ENCODE peak calls at places on chromosomes 16 and 17, in ten cellular contexts. B is esophagus squamous epithelium, D is cardiac muscle cell, X is A549, S is BE2C, C is WERI-Rb-1, H is lower lobe of right lung, J is GM06990, L is ascending aorta, Y is Peyer's patch. F is an unnamed sample.

GRCh38 chr17:27407916-27408846 is 48.1 kb upstream of the KSR1 start:
- DNase-seq in H (no peak), S (no peak), L (no peak), X (peak; percentile 33), D (peak; percentile 83), Y (no peak), C (no peak), J (no peak), B (no peak), F (peak; percentile 83)

GRCh38 chr17:81453049-81453448 is 57.8 kb downstream of the BAHCC1 start:
- DNase-seq in D (no peak), Y (no peak), X (no peak), J (no peak), L (no peak), C (no peak), B (no peak), H (no peak), S (no peak), F (no peak)

GRCh38 chr16:85847681-85848601 is 48.4 kb downstream of the COX4I1 start:
- DNase-seq in H (no peak), D (no peak), C (no peak), B (no peak), L (peak; percentile 49), S (no peak), J (no peak), Y (no peak), X (no peak), F (no peak)

GRCh38 chr17:39281806-39282205 is 56.1 kb upstream of the STAC2 start:
- DNase-seq in H (no peak), B (no peak), J (no peak), D (peak; percentile 26), C (no peak), Y (no peak), S (no peak), L (no peak), X (no peak), F (peak; percentile 35)

GRCh38 chr17:2034157-2034556 is 4.2 kb downstream of the DPH1 start:
- DNase-seq in L (no peak), X (no peak), C (peak; percentile 60), H (no peak), Y (no peak), B (no peak), D (peak; percentile 69), J (no peak), S (no peak), F (no peak)

GRCh38 chr17:35731239-35731931 is at the start of gene RASL10B:
- DNase-seq in S (peak; percentile 82), Y (no peak), D (peak; percentile 62), C (peak; percentile 82), X (no peak), H (peak; percentile 60), B (no peak), L (peak; percentile 86), J (no peak), F (peak; percentile 56)

GRCh38 chr17:48601184-48601527 is 3.6 kb downstream of the HOXB6 start:
- DNase-seq in L (no peak), S (no peak), Y (no peak), D (no peak), H (no peak), B (no peak), J (no peak), X (no peak), C (no peak), F (no peak)

GRCh38 chr16:79751785-79752184 is 151.2 kb upstream of the MAF start:
- DNase-seq in H (no peak), J (no peak), L (peak; percentile 82), B (no peak), C (no peak), D (peak; percentile 65), Y (no peak), S (no peak), X (no peak), F (peak; percentile 82)

GRCh38 chr16:81127051-81127450 is 30.9 kb upstream of the GCSH start:
- DNase-seq in S (no peak), B (no peak), D (no peak), Y (no peak), X (no peak), L (no peak), C (no peak), J (no peak), H (no peak), F (no peak)

GRCh38 chr17:27569257-27569722 is 61.7 kb upstream of the LGALS9 start:
- DNase-seq in J (peak; percentile 74), S (peak; percentile 53), B (no peak), D (peak; percentile 39), Y (peak; percentile 27), C (peak; percentile 71), X (peak; percentile 65), L (no peak), H (peak; percentile 63), F (peak; percentile 43)

GRCh38 chr17:76529224-76529642 is 8.3 kb downstream of the CYGB start:
- DNase-seq in X (no peak), S (peak; percentile 71), J (peak; percentile 35), L (peak; percentile 91), Y (no peak), B (no peak), H (peak; percentile 80), C (no peak), D (peak; percentile 95), F (peak; percentile 96)

GRCh38 chr16:15810411-15810810 is 46.4 kb downstream of the MYH11 start:
- DNase-seq in D (no peak), Y (no peak), S (no peak), L (no peak), B (no peak), H (no peak), X (no peak), J (no peak), C (no peak), F (no peak)

GRCh38 chr17:4945176-4945943 is 3.0 kb downstream of the PFN1 start:
- DNase-seq in C (peak; percentile 50), J (peak; percentile 68), L (peak; percentile 94), X (peak; percentile 97), S (peak; percentile 69), Y (peak; percentile 73), D (peak; percentile 90), B (no peak), H (peak; percentile 77), F (peak; percentile 96)

GRCh38 chr17:40577611-40578065 is 12.4 kb upstream of the CCR7 start:
- DNase-seq in J (peak; percentile 59), X (no peak), L (no peak), C (no peak), B (no peak), H (no peak), S (no peak), D (no peak), Y (no peak), F (no peak)

GRCh38 chr16:67415872-67416793 is at the start of gene ZDHHC1:
- DNase-seq in L (peak; percentile 80), J (peak; percentile 73), C (peak; percentile 71), B (no peak), S (peak; percentile 84), Y (peak; percentile 47), D (peak; percentile 77), H (peak; percentile 78), X (peak; percentile 89), F (peak; percentile 64)
- H3K4me3 ChIP-seq in L (peak within 1 kb of the TSS; percentile 63), J (peak within 1 kb of the TSS; percentile 70), C (peak within 1 kb of the TSS; percentile 81), B (peak within 1 kb of the TSS; percentile 54), S (peak within 1 kb of the TSS; percentile 78), Y (peak within 1 kb of the TSS; percentile 74), D (peak within 1 kb of the TSS; percentile 74), H (peak within 1 kb of the TSS; percentile 92), X (peak within 1 kb of the TSS; percentile 80), F (peak within 1 kb of the TSS; percentile 64)

DNA sequence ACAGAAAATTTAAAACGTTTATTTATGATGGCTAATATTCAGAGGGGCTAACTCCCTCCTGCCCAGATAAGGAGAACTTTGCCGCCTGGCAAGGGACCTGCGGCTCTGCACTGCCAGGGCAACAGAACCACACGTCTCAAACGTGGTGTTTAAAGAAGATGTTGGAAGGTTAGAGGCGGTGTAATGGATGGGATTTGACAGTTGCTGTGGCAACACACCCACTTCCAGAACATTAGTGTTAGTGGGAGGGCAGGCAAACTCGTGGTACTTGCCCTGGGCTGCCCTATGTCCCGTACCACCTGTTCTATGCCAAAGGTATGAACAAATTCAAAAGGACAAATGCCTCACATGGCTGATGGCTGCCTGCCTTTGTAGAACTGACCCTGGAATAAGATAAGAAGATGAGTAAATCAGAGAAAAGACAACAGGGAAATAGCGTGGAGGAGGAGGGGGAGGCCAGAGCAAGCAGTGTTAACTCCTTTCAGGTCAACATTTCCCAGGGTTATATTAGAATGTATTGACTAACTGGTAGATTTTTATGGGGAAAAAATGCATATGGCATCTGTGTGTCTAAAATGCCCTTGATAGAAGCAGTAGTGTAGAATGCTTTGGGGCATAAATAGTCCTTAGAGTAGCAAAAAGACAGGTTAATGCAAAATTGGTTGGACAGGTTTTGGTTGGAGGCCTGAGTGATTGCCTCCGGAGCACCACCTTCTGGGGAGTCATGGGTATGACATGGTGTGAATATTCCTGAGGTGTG is 30.8 kb downstream of the HLF start:
- DNase-seq in B (no peak), D (peak; percentile 65), L (peak; percentile 82), S (peak; percentile 55), C (peak; percentile 64), Y (peak; percentile 23), X (peak; percentile 90), H (no peak), J (no peak), F (peak; percentile 60)
- TF ChIP-seq CTCF in B (peak; percentile 77), D (peak; percentile 92), L (peak; percentile 85), S (peak; percentile 91), C (peak; percentile 90), Y (peak; percentile 84), X (peak; percentile 90), H (peak; percentile 80), J (peak; percentile 83), F (peak; percentile 87)

DNA sequence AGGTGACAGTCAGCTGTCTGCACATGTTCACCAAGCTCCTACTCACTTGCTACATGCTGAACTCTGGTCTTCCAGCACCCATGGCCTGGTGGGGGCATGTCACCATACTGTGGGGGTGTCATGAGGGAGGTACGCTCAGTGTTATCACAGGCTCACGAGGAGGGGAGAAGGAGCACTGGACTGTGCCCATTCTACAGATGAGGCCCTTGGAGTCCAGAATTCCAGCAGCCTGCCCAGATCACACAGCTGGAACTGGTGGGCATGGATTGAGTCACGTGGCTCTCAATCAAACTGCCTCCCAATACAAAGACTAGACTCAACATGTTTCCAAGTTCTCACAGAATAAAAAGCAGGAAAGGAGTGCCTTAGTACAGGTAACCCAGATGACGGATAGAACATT is 10.7 kb downstream of the AXIN2 start:
- DNase-seq in S (no peak), D (no peak), H (no peak), C (no peak), B (no peak), L (no peak), Y (no peak), J (no peak), X (no peak), F (no peak)
- H3K4me3 ChIP-seq in S (no peak overlapping the region), D (no peak overlapping the region), H (no peak overlapping the region), C (no peak overlapping the region), B (no peak overlapping the region), L (no peak overlapping the region), Y (no peak overlapping the region), J (no peak overlapping the region), X (no peak overlapping the region), F (no peak overlapping the region)

DNA sequence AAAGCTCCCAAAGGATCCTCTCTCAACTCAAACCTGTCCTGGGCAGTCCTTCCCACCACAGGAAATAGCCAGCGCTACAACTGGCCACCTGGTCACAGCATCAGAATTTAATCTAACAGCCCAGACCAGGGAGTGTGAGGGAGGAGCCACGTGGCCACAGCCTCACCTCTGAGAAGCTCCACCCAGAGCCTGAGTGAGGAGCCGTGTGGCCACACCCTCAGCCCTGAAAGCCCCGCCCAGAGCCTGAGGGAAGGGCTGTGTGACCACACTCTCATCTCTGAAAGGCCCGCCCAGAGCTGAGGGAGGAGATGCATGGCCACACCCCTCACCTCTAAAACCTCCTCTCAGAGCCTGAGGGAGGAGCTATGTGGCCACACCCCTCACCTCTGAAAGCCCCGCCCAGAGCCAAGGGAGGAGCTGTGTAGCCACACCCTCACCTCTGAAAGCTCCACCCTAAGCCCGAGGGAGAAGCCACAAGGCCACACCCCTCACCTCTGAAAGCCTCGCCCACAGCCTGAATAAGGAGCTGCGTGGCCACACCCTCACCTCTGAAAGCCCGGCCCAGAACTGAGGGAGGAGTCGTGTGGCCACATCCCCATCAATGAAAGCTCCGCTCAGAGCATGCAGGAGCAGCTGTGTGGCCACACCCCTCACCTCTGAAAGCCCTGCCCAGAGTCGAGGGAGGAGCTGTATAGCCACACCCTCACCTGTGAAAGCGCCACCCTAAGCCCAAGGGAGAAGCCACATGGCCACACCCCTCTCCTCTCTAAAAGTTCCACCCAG is 28.6 kb downstream of the SLC38A8 start:
- DNase-seq in H (peak; percentile 87), X (peak; percentile 70), L (no peak), B (no peak), D (peak; percentile 41), Y (no peak), J (peak; percentile 86), C (peak; percentile 75), S (peak; percentile 95), F (peak; percentile 37)
- TF ChIP-seq CTCF in H (no peak), X (no peak), L (no peak), B (no peak), D (no peak), Y (no peak), J (no peak), C (no peak), S (no peak), F (no peak)

F was measured in cardiac fibroblast.